ENCODE peak calls at places on chromosomes 12 and 14, in four cellular contexts. One of them, this sample, is unnamed.

GRCh38 chr14:58677996-58678395 is 40.2 kb downstream of the DACT1 start:
- DNase-seq in aorta: no peak
- DNase-seq in NCI-H1436 treated with DMSO at 0.1 percent for 48 hours: no peak
- DNase-seq in germinal center: no peak
- DNase-seq in this sample: no peak

GRCh38 chr12:3520168-3520567 is 29.2 kb downstream of the PRMT8 start:
- DNase-seq in aorta: no peak
- DNase-seq in germinal center: no peak
- DNase-seq in NCI-H1436 treated with DMSO at 0.1 percent for 48 hours: no peak
- DNase-seq in this sample: no peak

GRCh38 chr12:126389961-126390360 is 1324.7 kb downstream of the AACS start:
- DNase-seq in NCI-H1436 treated with DMSO at 0.1 percent for 48 hours: no peak
- DNase-seq in aorta: no peak
- DNase-seq in germinal center: no peak
- DNase-seq in this sample: no peak

GRCh38 chr14:74619672-74620131 is 7.7 kb upstream of the LTBP2 start:
- DNase-seq in germinal center: no peak
- DNase-seq in NCI-H1436 treated with DMSO at 0.1 percent for 48 hours: no peak
- DNase-seq in aorta: peak
- DNase-seq in this sample: no peak

GRCh38 chr12:26691234-26691970 is 141.6 kb downstream of the ITPR2 start:
- DNase-seq in germinal center: no peak
- DNase-seq in NCI-H1436 treated with DMSO at 0.1 percent for 48 hours: no peak
- DNase-seq in aorta: no peak
- DNase-seq in this sample: no peak

GRCh38 chr12:98998697-98999299 is 353.7 kb downstream of the APAF1 start:
- DNase-seq in NCI-H1436 treated with DMSO at 0.1 percent for 48 hours: peak
- DNase-seq in aorta: no peak
- DNase-seq in germinal center: peak
- DNase-seq in this sample: peak

GRCh38 chr14:48568252-48568651 is 892.8 kb upstream of the MDGA2 start:
- DNase-seq in germinal center: no peak
- DNase-seq in aorta: no peak
- DNase-seq in NCI-H1436 treated with DMSO at 0.1 percent for 48 hours: no peak
- DNase-seq in this sample: no peak

GRCh38 chr12:117294206-117294605 is 67.2 kb downstream of the NOS1 start:
- DNase-seq in aorta: no peak
- DNase-seq in NCI-H1436 treated with DMSO at 0.1 percent for 48 hours: no peak
- DNase-seq in germinal center: no peak
- DNase-seq in this sample: no peak

GRCh38 chr14:42353315-42353714 is 746.6 kb downstream of the LRFN5 start:
- DNase-seq in NCI-H1436 treated with DMSO at 0.1 percent for 48 hours: no peak
- DNase-seq in germinal center: no peak
- DNase-seq in aorta: no peak
- DNase-seq in this sample: peak

GRCh38 chr12:77599782-77600491 is 230.8 kb upstream of the NAV3 start:
- DNase-seq in aorta: no peak
- DNase-seq in germinal center: no peak
- DNase-seq in NCI-H1436 treated with DMSO at 0.1 percent for 48 hours: no peak
- DNase-seq in this sample: no peak

This sample was measured in GM13976.